ENCODE peak calls at places on chromosomes 16 and 17, in seven cellular contexts. P is NCI-H774, K is IMR-90, I is NCI-H2081, V is HT1080, Q is GOT3, O is cardiac muscle cell. A is an unnamed sample.
A peak's percentile ranks its signal among the peaks of the same experiment; 100 is the strongest.

GRCh38 chr16:78242231-78242630 is 142.8 kb downstream of the WWOX start:
- DNase-seq in P (no peak), K (no peak), O (no peak), V (no peak), I (no peak), Q (no peak), A (no peak)

GRCh38 chr17:79707441-79707850 is 23.3 kb upstream of the ENPP7 start:
- DNase-seq in K (no peak), V (no peak), P (no peak), O (no peak), I (no peak), Q (no peak), A (no peak)

GRCh38 chr17:2337811-2338657 is 733 bp downstream of the SGSM2 start:
- DNase-seq in P (peak; percentile 31), Q (peak; percentile 20), K (peak; percentile 44), V (peak; percentile 57), I (no peak), O (peak; percentile 82), A (peak; percentile 62)

GRCh38 chr17:40559954-40560591 is 5.2 kb downstream of the CCR7 start:
- DNase-seq in V (peak; percentile 91), K (peak; percentile 94), Q (peak; percentile 53), O (peak; percentile 91), P (peak; percentile 92), I (peak; percentile 88), A (peak; percentile 78)

GRCh38 chr17:42315402-42316156 is 27.3 kb downstream of the STAT5A start:
- DNase-seq in P (no peak), O (no peak), Q (no peak), I (no peak), K (no peak), V (no peak), A (no peak)

GRCh38 chr17:53919356-53919755 is 96.6 kb downstream of the KIF2B start:
- DNase-seq in O (no peak), V (no peak), Q (no peak), I (no peak), K (no peak), P (no peak), A (no peak)

GRCh38 chr16:52958951-52959350 is 93.7 kb downstream of the CHD9NB start:
- DNase-seq in K (no peak), O (no peak), P (no peak), I (no peak), Q (no peak), V (no peak), A (no peak)

GRCh38 chr16:87143661-87144121 is 173.5 kb downstream of the C16orf95 start:
- DNase-seq in P (no peak), O (no peak), I (no peak), K (no peak), V (no peak), Q (no peak), A (no peak)

GRCh38 chr16:48067388-48067787 is 88.4 kb downstream of the ABCC12 start:
- DNase-seq in I (no peak), V (no peak), P (no peak), O (no peak), K (no peak), Q (no peak), A (no peak)

GRCh38 chr17:1485311-1485747 is 7.2 kb downstream of the MYO1C start:
- DNase-seq in V (peak; percentile 36), I (no peak), K (no peak), O (peak; percentile 73), P (no peak), Q (no peak), A (no peak)

GRCh38 chr16:87416826-87417471 is 24.8 kb downstream of the MAP1LC3B start:
- DNase-seq in O (no peak), Q (no peak), I (no peak), V (peak; percentile 19), P (no peak), K (peak; percentile 72), A (no peak)